ENCODE peak calls at places on chromosomes 6 and 20, in five cellular contexts. J is uterus, X is Peyer's patch, I is AG09309, O is H9. V is an unnamed sample.

GRCh38 chr20:24782801-24783630 is 166.1 kb upstream of the CST7 start:
- DNase-seq in X (no peak), O (peak; percentile 41), J (no peak), I (no peak), V (no peak)

GRCh38 chr6:72037006-72037405 is 150.7 kb downstream of the RIMS1 start:
- DNase-seq in J (no peak), I (no peak), O (no peak), X (no peak), V (no peak)

GRCh38 chr6:74870403-74870802 is 335.4 kb downstream of the COL12A1 start:
- DNase-seq in O (no peak), X (no peak), J (no peak), I (no peak), V (no peak)

GRCh38 chr6:90790696-90791095 is 203.8 kb upstream of the MAP3K7 start:
- DNase-seq in J (no peak), X (no peak), I (peak; percentile 17), O (no peak), V (no peak)

GRCh38 chr20:41989039-41989679 is 371.0 kb upstream of the CHD6 start:
- DNase-seq in X (no peak), O (no peak), J (no peak), I (no peak), V (no peak)

GRCh38 chr6:42450314-42451145 is 1.2 kb downstream of the TRERF1 start:
- DNase-seq in J (peak; percentile 36), X (peak; percentile 52), I (no peak), O (no peak), V (no peak)

GRCh38 chr6:144728804-144729203 is 443.7 kb downstream of the UTRN start:
- DNase-seq in I (no peak), O (no peak), J (no peak), X (no peak), V (no peak)

GRCh38 chr20:62721511-62722197 is 13.0 kb downstream of the NTSR1 start:
- DNase-seq in J (no peak), I (no peak), X (no peak), O (no peak), V (no peak)

GRCh38 chr20:49559411-49560081 is 8.4 kb downstream of the PTGIS start:
- DNase-seq in O (no peak), X (no peak), J (peak; percentile 68), I (peak; percentile 97), V (no peak)

GRCh38 chr20:1973921-1974440 is 19.9 kb downstream of the PDYN start:
- DNase-seq in X (peak; percentile 17), J (no peak), I (no peak), O (no peak), V (no peak)

GRCh38 chr6:169169375-169169774 is 84.3 kb downstream of the THBS2 start:
- DNase-seq in O (peak; percentile 10), X (no peak), J (no peak), I (no peak), V (peak; percentile 13)

GRCh38 chr20:51419646-51420045 is 122.9 kb downstream of the NFATC2 start:
- DNase-seq in O (no peak), J (no peak), X (no peak), I (no peak), V (no peak)

GRCh38 chr6:81767163-81768000 is 14.9 kb upstream of the TENT5A start:
- DNase-seq in I (peak; percentile 92), X (peak; percentile 67), J (no peak), O (no peak), V (no peak)

GRCh38 chr20:33291830-33292355 is 8.9 kb downstream of the BPIFB1 start:
- DNase-seq in X (peak; percentile 75), J (no peak), O (peak; percentile 86), I (no peak), V (peak; percentile 82)

GRCh38 chr20:47456952-47457724 is 44.5 kb upstream of the NCOA3 start:
- DNase-seq in X (no peak), J (no peak), O (no peak), I (peak; percentile 63), V (no peak)

GRCh38 chr6:145895802-145896201 is 68.4 kb downstream of the SHPRH start:
- DNase-seq in I (no peak), O (no peak), J (no peak), X (no peak), V (no peak)

GRCh38 chr6:25659633-25660368 is 7.8 kb downstream of the SCGN start:
- DNase-seq in J (no peak), I (no peak), X (no peak), O (no peak), V (no peak)

GRCh38 chr6:30769088-30769852 is 24.9 kb upstream of the IER3 start:
- DNase-seq in O (peak; percentile 79), X (peak; percentile 80), J (peak; percentile 83), I (peak; percentile 86), V (no peak)

GRCh38 chr6:13715444-13715883 is 3.8 kb upstream of the RANBP9 start:
- DNase-seq in O (no peak), J (no peak), I (no peak), X (no peak), V (peak; percentile 45)

GRCh38 chr6:168292911-168293310 is 26.7 kb downstream of the DACT2 start:
- DNase-seq in J (no peak), X (no peak), O (no peak), I (no peak), V (no peak)

GRCh38 chr20:9301129-9302072 is 213.0 kb upstream of the LAMP5 start:
- DNase-seq in I (no peak), X (no peak), O (no peak), J (no peak), V (no peak)

GRCh38 chr20:62149532-62150235 is 6.1 kb downstream of the SS18L1 start:
- DNase-seq in I (no peak), O (peak; percentile 62), J (no peak), X (no peak), V (no peak)

GRCh38 chr6:63635563-63636515 is at the start of gene PHF3:
- DNase-seq in O (peak; percentile 91), J (peak; percentile 89), I (peak; percentile 49), X (peak; percentile 96), V (peak; percentile 96)

GRCh38 chr6:167760979-167761793 is 65.5 kb upstream of the AFDN start:
- DNase-seq in O (no peak), J (peak; percentile 59), X (peak; percentile 47), I (no peak), V (no peak)

GRCh38 chr6:143505111-143505510 is 6.4 kb downstream of the FUCA2 start:
- DNase-seq in O (no peak), I (no peak), X (no peak), J (no peak), V (no peak)

GRCh38 chr6:143224516-143224915 is 163.8 kb downstream of the AIG1 start:
- DNase-seq in X (no peak), O (no peak), I (no peak), J (no peak), V (no peak)

GRCh38 chr6:188821-189655 is 103.2 kb upstream of the DUSP22 start:
- DNase-seq in I (peak; percentile 42), X (peak; percentile 94), O (peak; percentile 93), J (peak; percentile 83), V (peak; percentile 88)

GRCh38 chr6:80543598-80544181 is 437.2 kb downstream of the BCKDHB start:
- DNase-seq in J (no peak), X (no peak), O (no peak), I (peak; percentile 52), V (no peak)

GRCh38 chr6:81894286-81894685 is 141.8 kb upstream of the TENT5A start:
- DNase-seq in J (no peak), X (no peak), I (peak; percentile 56), O (no peak), V (no peak)

GRCh38 chr20:49846206-49846807 is 33.7 kb downstream of the SLC9A8 start:
- DNase-seq in O (no peak), X (peak; percentile 72), J (no peak), I (no peak), V (peak; percentile 67)

GRCh38 chr6:15336905-15337583 is 91.2 kb downstream of the JARID2 start:
- DNase-seq in O (peak; percentile 52), X (no peak), J (no peak), I (no peak), V (no peak)

GRCh38 chr6:15628499-15629131 is 34.2 kb downstream of the DTNBP1 start:
- DNase-seq in O (no peak), I (peak; percentile 59), J (no peak), X (no peak), V (no peak)

GRCh38 chr20:35562541-35563110 is 20.7 kb downstream of the ERGIC3 start:
- DNase-seq in J (no peak), O (no peak), I (no peak), X (no peak), V (no peak)

GRCh38 chr20:45059022-45059728 is 41.8 kb downstream of the KCNS1 start:
- DNase-seq in I (no peak), J (no peak), X (no peak), O (no peak), V (no peak)

DNA sequence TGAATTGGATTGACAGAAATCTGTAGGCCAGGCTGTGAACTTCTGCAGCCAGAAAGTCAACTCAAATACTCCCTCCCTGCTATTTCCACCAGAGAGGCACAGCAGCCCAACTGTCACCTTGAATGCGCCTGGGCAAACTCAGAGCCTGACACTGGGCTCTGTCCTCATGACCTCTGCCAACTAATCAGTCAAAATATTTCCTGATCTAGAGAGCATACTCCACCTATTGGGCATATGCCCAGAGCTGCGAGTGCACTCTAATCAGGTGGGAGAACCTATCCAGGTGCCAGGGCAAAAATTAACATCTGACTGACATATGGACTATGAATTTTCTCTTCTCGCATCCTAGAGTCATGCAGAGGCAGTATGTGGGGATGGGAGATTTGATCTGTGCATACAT is 406.3 kb upstream of the RUNX2 start:
- DNase-seq in X (no peak), J (no peak), O (no peak), I (no peak), V (no peak)
- TF ChIP-seq CTCF in X (no peak), J (no peak), O (no peak), I (no peak), V (no peak)

GRCh38 chr20:36666181-36666740 is 20.3 kb upstream of the SLA2 start:
- DNase-seq in X (no peak), I (no peak), J (no peak), O (no peak), V (no peak)
- TF ChIP-seq CTCF in X (no peak), I (peak; percentile 20), J (no peak), O (peak; percentile 20), V (no peak)

GRCh38 chr20:7926767-7927166 is 13.5 kb downstream of the HAO1 start:
- DNase-seq in O (no peak), X (no peak), I (peak; percentile 4), J (no peak), V (no peak)
- TF ChIP-seq CTCF in O (peak; percentile 70), X (no peak), I (peak; percentile 61), J (no peak), V (no peak)

DNA sequence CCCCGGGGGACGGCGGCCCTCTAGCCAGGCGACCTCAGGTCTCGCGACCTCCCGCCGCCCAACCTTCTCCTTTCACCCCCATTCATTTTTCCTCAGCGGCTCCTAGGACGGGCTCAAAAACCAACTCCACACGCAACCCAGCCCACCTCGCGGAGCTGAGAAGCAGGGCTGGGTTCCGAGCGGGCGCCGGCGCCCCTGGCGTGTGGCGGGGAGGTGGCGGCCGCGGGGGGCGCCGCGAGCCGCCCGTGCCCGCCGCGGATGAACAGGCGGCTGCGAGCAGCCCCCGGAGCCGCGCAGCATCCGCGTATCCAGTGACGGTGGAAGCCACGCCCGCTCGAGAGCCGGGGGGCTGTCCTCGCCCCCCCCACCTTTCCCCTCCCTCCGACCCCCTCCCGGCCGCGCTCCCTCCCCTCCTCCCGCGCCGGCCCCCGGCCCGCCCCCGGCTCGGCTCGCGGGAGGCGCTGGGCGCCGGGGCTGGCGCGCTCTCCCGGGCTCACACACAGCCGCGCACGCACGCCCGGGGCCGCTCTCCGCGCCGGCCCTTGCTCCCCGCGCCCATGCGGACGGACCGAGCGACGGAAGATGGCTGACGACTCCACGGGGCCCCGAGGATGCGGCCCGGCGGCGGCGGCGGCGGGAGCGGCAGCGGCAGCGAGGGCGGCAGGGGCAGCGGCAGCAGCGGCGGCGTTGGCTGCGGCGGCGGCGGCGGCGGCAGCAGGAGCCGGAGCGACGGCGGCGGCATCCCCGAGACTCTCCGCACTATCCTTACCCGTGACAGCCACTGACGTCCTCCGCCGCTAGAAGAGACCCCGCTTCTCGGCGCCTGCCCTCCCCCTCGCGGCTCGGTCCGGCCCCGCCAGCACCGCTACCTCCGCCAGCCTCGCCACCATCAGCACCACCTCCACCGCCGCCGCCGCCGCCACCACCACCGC is at the start of gene SOBP:
- DNase-seq in O (peak; percentile 62), X (peak; percentile 56), J (peak; percentile 79), I (no peak), V (peak; percentile 68)
- TF ChIP-seq CTCF in O (no peak), X (no peak), J (peak; percentile 36), I (no peak), V (no peak)